ENCODE peak calls at places on chromosomes 11 and 22, in five cellular contexts. A, V, G, E and T are unnamed samples.

GRCh38 chr11:129391864-129392263 is 16.2 kb downstream of the BARX2 start:
- DNase-seq in A (no peak), V (no peak), G (no peak), E (no peak), T (no peak)

GRCh38 chr22:28773461-28773867 is 969 bp downstream of the CCDC117 start:
- DNase-seq in A (peak), V (no peak), G (no peak), E (peak), T (peak)

GRCh38 chr11:72278911-72279310 is 34.9 kb upstream of the PHOX2A start:
- DNase-seq in A (peak), V (peak), G (no peak), E (peak), T (peak)

GRCh38 chr22:39244496-39245129 is at the start of gene PDGFB:
- DNase-seq in A (no peak), V (peak), G (no peak), E (peak), T (no peak)

GRCh38 chr11:19873730-19874129 is 161.1 kb downstream of the NAV2 start:
- DNase-seq in A (no peak), V (no peak), G (no peak), E (no peak), T (no peak)

GRCh38 chr11:108483163-108483562 is 15.0 kb downstream of the POGLUT3 start:
- DNase-seq in A (peak), V (no peak), G (no peak), E (peak), T (peak)

GRCh38 chr22:44828193-44828592 is 75.8 kb downstream of the ARHGAP8 start:
- DNase-seq in A (no peak), V (peak), G (no peak), E (peak), T (no peak)

GRCh38 chr11:78795862-78796261 is 221.2 kb upstream of the NARS2 start:
- DNase-seq in A (peak), V (no peak), G (no peak), E (no peak), T (no peak)

GRCh38 chr11:122746050-122746478 is 90.5 kb downstream of the UBASH3B start:
- DNase-seq in A (no peak), V (no peak), G (no peak), E (no peak), T (no peak)

GRCh38 chr11:33773399-33774355 is 643 bp downstream of the FBXO3 start:
- DNase-seq in A (no peak), V (peak), G (no peak), E (peak), T (peak)

GRCh38 chr11:36278531-36279245 is 10.5 kb downstream of the COMMD9 start:
- DNase-seq in A (peak), V (no peak), G (no peak), E (no peak), T (no peak)